ENCODE peak calls at places on chromosomes 7 and 10, in seven cellular contexts. X, G, H, F, K, D and C are unnamed samples.

GRCh38 chr7:81887098-81887497 is 117.3 kb upstream of the HGF start:
- DNase-seq in X (no peak), F (no peak), D (no peak), G (no peak), K (no peak), H (no peak), C (no peak)

GRCh38 chr10:96369890-96370574 is 11.2 kb upstream of the OPALIN start:
- DNase-seq in D (no peak), G (no peak), H (no peak), K (no peak), F (no peak), X (no peak), C (no peak)

GRCh38 chr7:13904689-13905088 is 84.8 kb downstream of the ETV1 start:
- DNase-seq in X (peak; percentile 86), H (no peak), K (no peak), F (no peak), G (no peak), D (no peak), C (no peak)

GRCh38 chr10:90149563-90149962 is 448.2 kb downstream of the KIF20B start:
- DNase-seq in X (no peak), K (no peak), G (no peak), D (no peak), F (no peak), H (no peak), C (no peak)

GRCh38 chr10:58435297-58435696 is 50.1 kb downstream of the TFAM start:
- DNase-seq in D (no peak), F (no peak), H (no peak), X (peak; percentile 96), G (peak; percentile 87), K (no peak), C (peak; percentile 36)

GRCh38 chr7:85176197-85176596 is 10.7 kb downstream of the SEMA3D start:
- DNase-seq in F (no peak), G (no peak), X (no peak), K (no peak), D (no peak), H (no peak), C (no peak)

GRCh38 chr10:48767752-48768450 is 83.2 kb downstream of the WDFY4 start:
- DNase-seq in K (no peak), G (no peak), X (no peak), F (no peak), H (no peak), D (no peak), C (no peak)

GRCh38 chr10:35037104-35037503 is 53.0 kb downstream of the CUL2 start:
- DNase-seq in D (no peak), X (no peak), K (no peak), H (no peak), G (no peak), F (no peak), C (no peak)

GRCh38 chr7:70849580-70850235 is 282.2 kb upstream of the GALNT17 start:
- DNase-seq in K (no peak), D (no peak), H (no peak), F (no peak), G (no peak), X (no peak), C (no peak)

GRCh38 chr10:86642499-86642898 is 11.8 kb upstream of the OPN4 start:
- DNase-seq in H (no peak), G (no peak), F (no peak), D (no peak), K (no peak), X (no peak), C (no peak)

GRCh38 chr10:85532821-85533220 is 833.8 kb downstream of the GRID1 start:
- DNase-seq in X (no peak), F (no peak), K (no peak), D (no peak), G (no peak), H (no peak), C (no peak)

GRCh38 chr7:75878312-75878768 is 494 bp upstream of the RHBDD2 start:
- DNase-seq in D (no peak), K (no peak), H (no peak), G (no peak), X (no peak), F (no peak), C (no peak)

GRCh38 chr7:46583606-46584005 is 662.5 kb upstream of the IGFBP3 start:
- DNase-seq in H (no peak), X (no peak), K (no peak), G (no peak), D (no peak), F (no peak), C (no peak)

DNA sequence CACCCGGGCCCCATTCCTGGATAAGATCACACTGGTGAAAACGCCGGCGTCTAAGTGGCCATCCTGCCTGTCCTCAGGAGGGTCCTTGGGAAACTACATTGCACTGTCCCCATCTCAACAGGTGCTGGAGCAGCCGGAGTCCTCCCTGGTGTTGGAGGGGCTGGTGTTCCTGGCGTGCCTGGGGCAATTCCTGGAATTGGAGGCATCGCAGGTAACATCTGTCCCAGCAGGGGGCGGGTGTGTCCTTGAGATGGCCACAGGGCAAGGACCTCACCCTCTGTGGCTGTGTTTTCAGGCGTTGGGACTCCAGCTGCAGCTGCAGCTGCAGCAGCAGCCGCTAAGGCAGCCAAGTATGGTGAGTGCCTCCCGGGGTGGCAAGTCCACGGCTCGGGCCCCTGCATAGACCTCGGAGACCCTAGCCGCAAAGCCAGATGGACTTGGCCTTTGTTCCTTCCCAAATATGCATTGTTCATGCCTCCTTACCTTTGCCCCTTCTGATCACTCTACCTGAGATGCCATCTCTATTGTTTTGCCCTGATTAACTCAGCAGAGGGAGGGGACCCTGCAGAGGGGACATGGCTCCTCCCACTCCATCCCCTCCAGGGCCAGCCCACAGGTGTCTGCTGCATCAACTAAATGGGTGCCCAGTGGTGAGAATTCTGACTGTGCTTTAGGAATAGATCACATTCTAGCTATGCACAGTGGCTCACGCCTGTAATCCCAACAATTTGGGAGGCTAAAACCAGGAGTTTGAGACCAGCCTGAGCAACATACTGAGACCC is 23.8 kb downstream of the ELN start:
- DNase-seq in H (no peak), X (no peak), D (no peak), F (no peak), G (peak; percentile 67), K (no peak), C (no peak)
- H3K4me3 ChIP-seq in H (no peak overlapping the region), X (no peak overlapping the region), D (no peak overlapping the region), F (no peak overlapping the region), G (no peak overlapping the region), K (no peak overlapping the region), C (no peak overlapping the region)

DNA sequence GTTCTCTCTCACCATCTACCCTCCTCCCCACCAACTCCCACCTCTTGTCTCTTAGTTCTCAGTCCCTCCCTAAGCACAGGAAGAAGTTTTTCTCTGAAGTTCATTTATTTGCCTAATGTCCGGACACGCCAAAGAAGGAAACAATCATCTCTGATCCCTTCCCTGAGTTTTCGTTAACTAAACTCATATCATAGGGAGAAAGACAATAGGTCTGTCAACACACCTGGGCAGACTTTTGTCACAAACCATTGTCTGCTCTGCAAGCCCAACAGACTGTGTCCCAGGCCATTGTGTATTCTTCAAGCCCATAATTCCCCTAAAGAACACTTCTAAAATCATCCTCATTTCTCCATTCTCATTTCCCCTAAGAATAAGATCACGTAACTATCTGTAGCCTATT is 691.0 kb upstream of the MBL2 start:
- DNase-seq in X (no peak), H (no peak), F (no peak), K (no peak), G (no peak), D (no peak), C (no peak)
- H3K4me3 ChIP-seq in X (no peak overlapping the region), H (no peak overlapping the region), F (no peak overlapping the region), K (no peak overlapping the region), G (no peak overlapping the region), D (no peak overlapping the region), C (no peak overlapping the region)

GRCh38 chr10:119253433-119254174 is 46.2 kb downstream of the GRK5 start:
- DNase-seq in G (peak; percentile 95), F (no peak), K (no peak), D (no peak), X (peak; percentile 67), H (peak; percentile 83), C (peak; percentile 51)
- H3K4me3 ChIP-seq in G (peak overlapping the region; percentile 3), F (no peak overlapping the region), K (no peak overlapping the region), D (no peak overlapping the region), X (no peak overlapping the region), H (no peak overlapping the region), C (no peak overlapping the region)

GRCh38 chr10:13787015-13787421 is 200.3 kb downstream of the PRPF18 start:
- DNase-seq in F (peak; percentile 91), X (no peak), D (peak; percentile 89), K (no peak), G (peak; percentile 69), H (no peak), C (no peak)
- H3K4me3 ChIP-seq in F (no peak overlapping the region), X (no peak overlapping the region), D (peak overlapping the region; percentile 48), K (no peak overlapping the region), G (no peak overlapping the region), H (no peak overlapping the region), C (no peak overlapping the region)

GRCh38 chr10:132572545-132572937 is 35.0 kb downstream of the INPP5A start:
- DNase-seq in G (no peak), X (no peak), K (no peak), F (no peak), D (no peak), H (no peak), C (no peak)
- H3K4me3 ChIP-seq in G (no peak overlapping the region), X (no peak overlapping the region), K (no peak overlapping the region), F (no peak overlapping the region), D (no peak overlapping the region), H (no peak overlapping the region), C (no peak overlapping the region)

GRCh38 chr7:45026984-45027773 is 27.2 kb downstream of the CCM2 start:
- DNase-seq in X (no peak), D (peak; percentile 85), H (no peak), G (peak; percentile 39), K (no peak), F (peak; percentile 60), C (no peak)
- H3K4me3 ChIP-seq in X (no peak overlapping the region), D (peak overlapping the region; percentile 100), H (no peak overlapping the region), G (peak overlapping the region; percentile 10), K (no peak overlapping the region), F (peak overlapping the region; percentile 100), C (no peak overlapping the region)